ENCODE peak calls at places on chromosome 6, in five cellular contexts. B is tibial artery, R is right cardiac atrium, Q is PC-3, I is PC-9. P is an unnamed sample.

GRCh38 chr6:53320964-53321363 is 27.8 kb downstream of the ELOVL5 start:
- DNase-seq in Q (no peak), B (no peak), I (no peak), R (no peak), P (no peak)

GRCh38 chr6:136753624-136754023 is 38.7 kb downstream of the MAP3K5 start:
- DNase-seq in B (no peak), Q (no peak), I (no peak), R (no peak), P (peak; percentile 55)

GRCh38 chr6:107009499-107009898 is 18.5 kb upstream of the MTRES1 start:
- DNase-seq in R (no peak), I (no peak), Q (no peak), B (no peak), P (peak; percentile 15)

GRCh38 chr6:143248359-143248758 is 187.7 kb downstream of the AIG1 start:
- DNase-seq in B (no peak), R (no peak), Q (no peak), I (no peak), P (no peak)

GRCh38 chr6:10409766-10410209 is 5.1 kb downstream of the TFAP2A start:
- DNase-seq in Q (no peak), R (no peak), I (no peak), B (no peak), P (no peak)

GRCh38 chr6:49327005-49327404 is 136.0 kb downstream of the MMUT start:
- DNase-seq in Q (peak; percentile 12), B (no peak), I (no peak), R (no peak), P (no peak)

GRCh38 chr6:10151144-10151915 is 263.5 kb downstream of the TFAP2A start:
- DNase-seq in Q (peak; percentile 18), R (no peak), B (no peak), I (no peak), P (no peak)

GRCh38 chr6:68711386-68712000 is 76.4 kb downstream of the ADGRB3 start:
- DNase-seq in B (no peak), Q (no peak), R (no peak), I (no peak), P (no peak)

GRCh38 chr6:77290798-77291197 is 172.5 kb downstream of the HTR1B start:
- DNase-seq in Q (no peak), B (no peak), R (no peak), I (no peak), P (no peak)

GRCh38 chr6:24126586-24127192 is 674 bp downstream of the NRSN1 start:
- DNase-seq in B (no peak), R (peak; percentile 17), I (peak; percentile 37), Q (peak; percentile 77), P (peak; percentile 19)

GRCh38 chr6:29603456-29603855 is 18.5 kb downstream of the OR2H2 start:
- DNase-seq in R (no peak), Q (no peak), B (no peak), I (no peak), P (no peak)

GRCh38 chr6:53412316-53412715 is 63.6 kb upstream of the ELOVL5 start:
- DNase-seq in Q (no peak), R (no peak), B (no peak), I (no peak), P (no peak)

GRCh38 chr6:113860165-113860955 is 3.2 kb downstream of the MARCKS start:
- DNase-seq in B (peak; percentile 67), R (peak; percentile 36), Q (peak; percentile 22), I (no peak), P (peak; percentile 31)

GRCh38 chr6:40695114-40695513 is 108.0 kb upstream of the LRFN2 start:
- DNase-seq in I (no peak), R (no peak), Q (no peak), B (no peak), P (no peak)

GRCh38 chr6:46655803-46656202 is 3.0 kb downstream of the SLC25A27 start:
- DNase-seq in Q (peak; percentile 31), B (no peak), I (no peak), R (no peak), P (no peak)

GRCh38 chr6:93219447-93219846 is 199.9 kb downstream of the EPHA7 start:
- DNase-seq in B (no peak), I (no peak), R (no peak), Q (no peak), P (no peak)

GRCh38 chr6:137234505-137234863 is 15.3 kb upstream of the IFNGR1 start:
- DNase-seq in R (no peak), Q (peak; percentile 53), B (no peak), I (no peak), P (peak; percentile 83)

GRCh38 chr6:40586800-40587201 is 363 bp downstream of the LRFN2 start:
- DNase-seq in I (no peak), Q (no peak), B (no peak), R (no peak), P (no peak)

GRCh38 chr6:36914227-36914794 is 28.6 kb downstream of the C6orf89 start:
- DNase-seq in I (peak; percentile 91), Q (peak; percentile 99), R (no peak), B (no peak), P (peak; percentile 96)

GRCh38 chr6:46491201-46491788 is at the start of gene RCAN2:
- DNase-seq in R (peak; percentile 75), I (peak; percentile 58), B (peak; percentile 89), Q (peak; percentile 36), P (peak; percentile 46)

GRCh38 chr6:113690255-113690956 is 166.7 kb upstream of the MARCKS start:
- DNase-seq in R (no peak), I (peak; percentile 21), Q (peak; percentile 80), B (no peak), P (no peak)

GRCh38 chr6:159759645-159760044 is 2.2 kb upstream of the ACAT2 start:
- DNase-seq in R (no peak), B (no peak), Q (no peak), I (no peak), P (no peak)
- H3K4me1 ChIP-seq in R (peaks cover 5% of the 10 kb centered on the region), B (peaks cover 15% of the 10 kb centered on the region), Q (peaks cover 21% of the 10 kb centered on the region), I (peaks cover 14% of the 10 kb centered on the region), P (peaks cover 5% of the 10 kb centered on the region)

DNA sequence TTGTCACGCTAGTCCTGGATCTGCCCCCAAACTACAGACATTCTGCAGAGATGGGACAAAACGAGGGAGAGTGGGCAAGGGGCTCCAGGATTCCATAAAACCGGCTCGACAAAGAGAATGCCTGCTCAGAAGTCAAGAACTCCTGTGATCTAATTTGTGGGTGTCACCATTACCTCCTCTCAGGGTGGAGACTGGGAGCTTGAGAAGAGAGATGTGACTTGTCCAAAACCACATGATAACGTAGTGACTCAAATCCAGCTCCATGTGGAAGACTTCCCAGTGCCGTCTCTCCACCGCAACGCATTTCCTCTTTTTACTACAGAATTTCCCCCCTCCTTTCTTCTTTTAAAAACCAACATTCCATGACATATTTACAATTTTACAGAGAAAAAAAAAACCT is 44.3 kb downstream of the TRERF1 start:
- DNase-seq in R (no peak), Q (peak; percentile 78), B (no peak), I (peak; percentile 39), P (no peak)
- H3K27ac ChIP-seq in R (peak overlapping the region; percentile 25), Q (peak overlapping the region; percentile 68), B (no peak overlapping the region), I (peak overlapping the region; percentile 18), P (peak overlapping the region; percentile 47)

DNA sequence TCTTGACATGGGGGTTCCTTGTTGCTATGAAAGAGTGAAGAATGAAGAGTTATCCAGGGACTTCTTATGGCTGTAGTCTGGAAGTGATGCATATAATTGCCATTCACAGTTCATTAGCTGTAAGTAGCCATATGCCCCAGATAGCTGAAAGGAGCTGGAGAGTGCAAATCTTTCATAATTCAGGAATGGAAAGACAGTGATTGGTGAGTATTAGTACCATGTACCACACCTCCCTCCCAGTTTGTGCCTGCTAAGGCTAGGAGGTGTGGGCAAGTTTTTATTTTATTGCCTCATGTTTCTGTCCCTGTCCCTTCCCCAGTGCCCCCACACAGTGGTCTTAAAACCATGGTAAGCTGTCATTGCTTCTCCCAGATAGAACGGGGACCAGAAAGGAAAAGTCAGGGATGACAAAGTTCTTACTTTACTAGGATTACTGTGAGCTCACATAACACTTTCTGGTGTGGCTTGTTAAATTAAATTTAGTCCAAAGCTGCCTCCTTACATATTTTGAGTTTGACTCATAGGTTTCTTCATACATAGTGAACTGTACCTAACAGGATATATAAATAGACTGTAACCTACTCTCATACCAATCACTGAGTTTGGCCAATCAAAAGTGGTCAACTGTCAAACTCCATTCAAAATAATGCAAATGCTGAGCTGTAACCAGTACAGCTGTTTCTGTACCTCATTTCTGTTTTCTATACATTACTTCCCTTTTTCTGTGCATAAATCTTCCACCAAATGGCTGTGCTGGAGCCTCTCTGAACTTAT is 119.4 kb downstream of the RFPL4B start:
- DNase-seq in I (peak; percentile 7), Q (peak; percentile 75), R (no peak), B (no peak), P (no peak)
- H3K4me3 ChIP-seq in I (peak overlapping the region; percentile 2), Q (peak overlapping the region; percentile 23), R (no peak overlapping the region), B (no peak overlapping the region), P (no peak overlapping the region)

GRCh38 chr6:146027586-146028249 is 1.1 kb upstream of the GRM1 start:
- DNase-seq in Q (no peak), B (no peak), R (no peak), I (no peak), P (no peak)

GRCh38 chr6:146026873-146027272 is 2.0 kb upstream of the GRM1 start:
- DNase-seq in Q (no peak), I (no peak), B (no peak), R (no peak), P (no peak)

GRCh38 chr6:146028835-146029572 is at the start of gene GRM1:
- DNase-seq in I (no peak), Q (no peak), B (no peak), R (no peak), P (no peak)

GRCh38 chr6:146029573-146030184 is 817 bp downstream of the GRM1 start:
- DNase-seq in B (no peak), Q (no peak), I (no peak), R (no peak), P (no peak)

DNA sequence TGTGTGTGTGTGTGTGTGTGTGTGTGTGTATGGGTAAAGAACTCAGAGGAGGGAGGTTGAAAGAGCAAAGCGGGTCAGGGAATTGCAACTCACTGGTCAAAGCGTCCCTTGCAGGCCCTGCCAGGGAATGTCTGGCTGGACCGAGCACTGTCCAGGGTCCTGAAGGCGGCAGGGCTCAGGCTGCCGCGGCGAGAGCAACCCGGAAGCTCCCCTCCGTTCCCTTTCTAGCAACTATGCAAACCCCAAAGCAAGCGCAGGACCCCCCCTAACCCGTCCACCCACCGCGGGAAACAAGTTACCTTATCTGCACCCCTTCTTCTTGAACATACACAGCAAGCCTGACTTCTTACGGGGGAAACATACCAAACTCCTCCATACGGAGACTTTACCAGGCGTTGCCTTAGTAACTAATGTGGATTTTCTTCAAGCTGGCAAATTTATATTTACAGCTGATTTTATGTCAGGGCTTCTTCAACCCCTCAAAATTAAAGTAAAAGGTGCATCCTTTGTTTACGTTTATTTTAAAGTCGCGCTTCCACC is 542 bp upstream of the GRM1 start:
- DNase-seq in Q (peak; percentile 41), B (peak; percentile 67), R (peak; percentile 66), I (peak; percentile 41), P (peak; percentile 6)
- H3K4me1 ChIP-seq in Q (no peaks in the 10 kb centered on the region), B (no peaks in the 10 kb centered on the region), R (no peaks in the 10 kb centered on the region), I (no peaks in the 10 kb centered on the region), P (no peaks in the 10 kb centered on the region)

GRCh38 chr6:156956286-156956685 is 179.1 kb downstream of the ARID1B start:
- DNase-seq in I (no peak), Q (no peak), R (no peak), B (no peak), P (no peak)
- H3K27ac ChIP-seq in I (no peak overlapping the region), Q (peak overlapping the region; percentile 10), R (peak overlapping the region; percentile 32), B (peak overlapping the region; percentile 59), P (no peak overlapping the region)